ENCODE peak calls at places on chromosomes 13 and 19, in eight cellular contexts. D is tibial nerve, I is progenitor cell of endocrine pancreas, E is cardiac muscle cell, Q is AG04450, U is choroid plexus epithelial cell, L is cardiac fibroblast, Y is mucosa of gallbladder. P is an unnamed sample.

GRCh38 chr19:48568345-48568886 is 16.4 kb downstream of the SULT2B1 start:
- DNase-seq in Y (peak), L (peak), D (peak), U (peak), I (no peak), E (peak), Q (peak), P (no peak)

GRCh38 chr19:5170329-5170745 is 170.3 kb downstream of the PTPRS start:
- DNase-seq in E (no peak), U (no peak), L (no peak), I (peak), D (no peak), Y (no peak), Q (no peak), P (no peak)

GRCh38 chr13:41383400-41383799 is 72.3 kb downstream of the NAA16 start:
- DNase-seq in U (peak), I (no peak), L (peak), Y (no peak), Q (no peak), D (no peak), E (no peak), P (no peak)

GRCh38 chr13:41782086-41782485 is 178.8 kb downstream of the VWA8 start:
- DNase-seq in D (no peak), I (no peak), L (no peak), E (no peak), Q (no peak), Y (no peak), U (no peak), P (no peak)

GRCh38 chr19:56837892-56838679 is 2.4 kb downstream of the PEG3 start:
- DNase-seq in I (no peak), U (peak), D (peak), Q (no peak), Y (peak), L (no peak), E (peak), P (no peak)

GRCh38 chr13:32731576-32731975 is 145.3 kb downstream of the PDS5B start:
- DNase-seq in Y (no peak), I (no peak), L (peak), D (no peak), Q (no peak), E (peak), U (peak), P (no peak)

GRCh38 chr13:110644892-110645521 is 29.7 kb downstream of the NAXD start:
- DNase-seq in Q (peak), L (peak), D (no peak), Y (peak), I (peak), E (peak), U (peak), P (peak)

GRCh38 chr19:38388310-38389100 is at the start of gene SPRED3:
- DNase-seq in L (no peak), I (peak), U (peak), E (peak), Y (no peak), D (no peak), Q (no peak), P (no peak)

GRCh38 chr19:53792721-53793433 is 31.2 kb downstream of the NLRP12 start:
- DNase-seq in Y (peak), U (peak), Q (peak), I (peak), L (peak), E (peak), D (peak), P (peak)

GRCh38 chr19:1978346-1978894 is 37.1 kb downstream of the BTBD2 start:
- DNase-seq in U (no peak), I (no peak), D (no peak), L (no peak), Q (no peak), E (no peak), Y (no peak), P (no peak)

GRCh38 chr19:10417598-10418280 is 2.6 kb upstream of the PDE4A start:
- DNase-seq in L (no peak), I (no peak), U (peak), D (no peak), Y (no peak), Q (no peak), E (no peak), P (peak)

GRCh38 chr19:35436477-35437141 is 11.4 kb upstream of the FFAR2 start:
- DNase-seq in L (peak), Y (no peak), Q (no peak), I (no peak), E (peak), D (no peak), U (peak), P (no peak)

GRCh38 chr13:22789027-22789593 is 391.7 kb upstream of the SGCG start:
- DNase-seq in E (no peak), L (no peak), Q (no peak), I (no peak), Y (no peak), D (no peak), U (no peak), P (no peak)

GRCh38 chr13:113604186-113604585 is 19.6 kb downstream of the TFDP1 start:
- DNase-seq in D (no peak), E (no peak), Q (no peak), L (no peak), Y (no peak), U (no peak), I (no peak), P (no peak)

GRCh38 chr19:34165295-34165738 is 7.0 kb upstream of the LSM14A start:
- DNase-seq in D (no peak), Y (no peak), E (no peak), L (no peak), I (no peak), Q (no peak), U (no peak), P (peak)

GRCh38 chr19:10975374-10976036 is 14.7 kb downstream of the SMARCA4 start:
- DNase-seq in Q (no peak), D (no peak), U (peak), I (no peak), Y (peak), E (peak), L (peak), P (no peak)

GRCh38 chr19:6378036-6378435 is 2.3 kb upstream of the PSPN start:
- DNase-seq in D (no peak), Q (peak), U (peak), L (no peak), I (no peak), E (peak), Y (peak), P (no peak)